ENCODE peak calls at places on chromosomes 5 and 9, in seven cellular contexts. Q is BJ; A is adrenal gland; I is bronchial epithelial cell; G is dorsolateral prefrontal cortex; Z is CD4-positive, CD25-positive, alpha-beta regulatory T cell; R is cardiac muscle cell. E is an unnamed sample. For H3K27me3, the result is how much of the 10 kb centered on the place peaks cover.

GRCh38 chr5:139422307-139422893 is 16.9 kb downstream of the DNAJC18 start:
- DNase-seq in Q (no peak), A (peak), I (peak), G (no peak), Z (peak), R (peak), E (peak)

GRCh38 chr5:22835630-22836029 is 17.5 kb downstream of the CDH12 start:
- DNase-seq in Q (no peak), A (no peak), I (peak), G (no peak), Z (no peak), R (no peak), E (no peak)

GRCh38 chr5:109558364-109558763 is 131.4 kb upstream of the MAN2A1 start:
- DNase-seq in Q (no peak), A (no peak), I (no peak), G (no peak), Z (no peak), R (no peak), E (no peak)

GRCh38 chr9:82553654-82554366 is 509.1 kb downstream of the RASEF start:
- DNase-seq in Q (no peak), A (no peak), I (peak), G (no peak), Z (no peak), R (no peak), E (no peak)

GRCh38 chr5:74736759-74737158 is 30.2 kb downstream of the GFM2 start:
- DNase-seq in Q (no peak), A (no peak), I (no peak), G (no peak), Z (no peak), R (no peak), E (no peak)

GRCh38 chr9:106697799-106698591 is 165.0 kb upstream of the ZNF462 start:
- DNase-seq in Q (peak), A (peak), I (peak), G (peak), Z (no peak), R (peak), E (no peak)

GRCh38 chr9:98913705-98914104 is 30.0 kb upstream of the COL15A1 start:
- DNase-seq in Q (no peak), A (no peak), I (no peak), G (no peak), Z (no peak), R (no peak), E (no peak)

GRCh38 chr5:146756546-146756945 is 122.0 kb downstream of the PPP2R2B start:
- DNase-seq in Q (no peak), A (no peak), I (no peak), G (no peak), Z (no peak), R (no peak), E (no peak)

GRCh38 chr5:130166839-130167490 is 262.7 kb downstream of the CHSY3 start:
- DNase-seq in Q (no peak), A (no peak), I (no peak), G (no peak), Z (no peak), R (no peak), E (no peak)

GRCh38 chr9:123771690-123772089 is 158.2 kb downstream of the DENND1A start:
- DNase-seq in Q (no peak), A (no peak), I (no peak), G (no peak), Z (no peak), R (no peak), E (no peak)

GRCh38 chr9:2727966-2728613 is 10.8 kb downstream of the KCNV2 start:
- DNase-seq in Q (peak), A (peak), I (peak), G (no peak), Z (peak), R (peak), E (no peak)

GRCh38 chr9:27194401-27195091 is 85.5 kb downstream of the TEK start:
- DNase-seq in Q (peak), A (no peak), I (peak), G (no peak), Z (no peak), R (peak), E (no peak)

GRCh38 chr9:99822596-99823391 is 1.1 kb downstream of the NR4A3 start:
- DNase-seq in Q (no peak), A (peak), I (no peak), G (no peak), Z (peak), R (peak), E (peak)

GRCh38 chr9:109409998-109410397 is 88.1 kb downstream of the PTPN3 start:
- DNase-seq in Q (no peak), A (no peak), I (no peak), G (no peak), Z (no peak), R (no peak), E (no peak)

GRCh38 chr9:859251-859650 is 17.8 kb downstream of the DMRT1 start:
- DNase-seq in Q (no peak), A (no peak), I (no peak), G (no peak), Z (no peak), R (no peak), E (no peak)

GRCh38 chr5:141715340-141715905 is 33.4 kb upstream of the ARAP3 start:
- DNase-seq in Q (no peak), A (no peak), I (no peak), G (no peak), Z (no peak), R (no peak), E (no peak)

GRCh38 chr5:73160239-73160671 is 12.7 kb upstream of the TMEM174 start:
- DNase-seq in Q (no peak), A (no peak), I (no peak), G (no peak), Z (peak), R (no peak), E (peak)

GRCh38 chr9:117403403-117403811 is 11.4 kb downstream of the ASTN2 start:
- DNase-seq in Q (no peak), A (no peak), I (no peak), G (peak), Z (no peak), R (no peak), E (no peak)

GRCh38 chr5:135182675-135183074 is 148.6 kb upstream of the PITX1 start:
- DNase-seq in Q (no peak), A (no peak), I (no peak), G (no peak), Z (no peak), R (no peak), E (no peak)

GRCh38 chr5:171450423-171451246 is 31.2 kb downstream of the FGF18 start:
- DNase-seq in Q (peak), A (peak), I (peak), G (no peak), Z (peak), R (peak), E (no peak)

GRCh38 chr5:40619406-40619805 is 60.3 kb upstream of the PTGER4 start:
- DNase-seq in Q (no peak), A (no peak), I (no peak), G (no peak), Z (no peak), R (no peak), E (no peak)

GRCh38 chr9:129052592-129052991 is 16.2 kb downstream of the MIGA2 start:
- DNase-seq in Q (no peak), A (peak), I (peak), G (no peak), Z (no peak), R (no peak), E (no peak)

GRCh38 chr5:123144096-123144495 is 55.1 kb downstream of the PRDM6 start:
- DNase-seq in Q (no peak), A (no peak), I (no peak), G (no peak), Z (no peak), R (no peak), E (no peak)

GRCh38 chr5:94345257-94345656 is 273.1 kb downstream of the KIAA0825 start:
- DNase-seq in Q (no peak), A (no peak), I (no peak), G (no peak), Z (no peak), R (no peak), E (no peak)

GRCh38 chr5:35789732-35790461 is 66.8 kb upstream of the IL7R start:
- DNase-seq in Q (no peak), A (no peak), I (no peak), G (no peak), Z (no peak), R (no peak), E (no peak)

GRCh38 chr5:61333351-61334223 is 1.5 kb downstream of the ZSWIM6 start:
- DNase-seq in Q (no peak), A (peak), I (no peak), G (no peak), Z (peak), R (peak), E (peak)

GRCh38 chr5:176817864-176818377 is 7.6 kb downstream of the UNC5A start:
- DNase-seq in Q (no peak), A (no peak), I (no peak), G (no peak), Z (peak), R (peak), E (no peak)

GRCh38 chr5:176818391-176819098 is 8.2 kb downstream of the UNC5A start:
- DNase-seq in Q (no peak), A (no peak), I (no peak), G (no peak), Z (peak), R (no peak), E (peak)

GRCh38 chr5:176817369-176817841 is 7.0 kb downstream of the UNC5A start:
- DNase-seq in Q (no peak), A (no peak), I (no peak), G (no peak), Z (no peak), R (no peak), E (no peak)

GRCh38 chr5:176816043-176816745 is 5.8 kb downstream of the UNC5A start:
- DNase-seq in Q (no peak), A (no peak), I (no peak), G (no peak), Z (no peak), R (no peak), E (no peak)

DNA sequence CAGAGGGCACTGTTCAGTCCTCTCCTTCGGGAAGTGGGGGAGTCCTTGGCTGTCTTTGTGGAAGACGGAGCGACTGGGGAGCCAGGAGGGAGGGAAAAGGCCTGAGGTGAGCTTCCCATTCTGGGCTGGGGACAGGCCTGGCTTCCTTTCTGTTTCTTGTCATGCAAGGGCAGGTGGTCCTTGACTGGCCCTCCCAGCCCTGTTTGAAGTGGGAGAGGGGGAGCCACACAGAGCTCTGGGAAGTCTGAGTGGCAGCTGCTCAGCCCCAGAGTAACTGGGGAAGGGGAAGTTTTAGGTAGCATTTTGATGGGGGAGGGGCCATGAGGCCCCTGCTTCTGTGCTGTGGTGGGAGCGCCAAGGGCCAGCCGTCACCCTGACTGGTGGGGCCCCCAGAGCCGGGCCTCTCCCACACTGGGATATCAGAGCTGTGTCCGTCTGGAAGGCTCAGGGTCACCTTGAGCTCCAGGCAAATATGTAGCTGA is 6.5 kb downstream of the UNC5A start:
- DNase-seq in Q (no peak), A (no peak), I (no peak), G (no peak), Z (no peak), R (no peak), E (no peak)
- H3K27me3 ChIP-seq in Q (under half), A (half or more), I (under half), G (under half), Z (under half), R (under half), E (half or more)

DNA sequence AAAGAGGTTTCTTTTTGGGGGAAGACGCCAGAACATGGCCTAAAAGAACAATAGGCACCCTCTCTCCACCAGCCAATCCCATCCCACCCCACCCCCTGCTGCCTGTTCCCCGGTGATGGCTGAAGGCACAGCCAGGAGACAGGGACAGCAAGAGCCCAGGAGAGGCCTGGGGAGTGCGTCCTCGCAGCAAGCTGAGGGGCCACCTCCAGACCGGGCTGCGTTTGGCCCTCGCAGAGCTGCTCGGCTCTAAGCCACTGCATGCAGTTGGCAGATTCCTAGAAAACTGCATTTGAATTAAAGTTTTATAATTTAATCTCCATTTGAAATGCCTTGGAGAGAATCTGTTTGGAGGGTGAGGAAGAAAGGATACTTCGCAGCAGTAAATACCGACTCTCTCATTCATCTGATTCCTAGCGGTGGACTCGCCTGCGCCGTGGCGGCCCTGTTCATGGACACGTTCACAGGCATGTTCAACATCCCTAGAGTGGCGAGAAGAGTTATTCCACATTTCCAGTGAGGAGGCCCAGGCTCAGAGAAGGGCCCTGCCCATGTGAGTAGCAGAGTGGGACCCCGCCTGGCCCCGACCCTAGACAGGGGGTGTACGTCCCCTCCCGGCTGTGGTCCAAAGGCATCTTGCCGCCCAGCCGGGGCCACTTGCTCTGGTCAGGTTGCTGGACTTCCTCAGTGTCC is 55.8 kb downstream of the TSPAN17 start:
- DNase-seq in Q (no peak), A (no peak), I (no peak), G (no peak), Z (no peak), R (no peak), E (no peak)
- H3K27me3 ChIP-seq in Q (under half), A (under half), I (under half), G (under half), Z (under half), R (under half), E (under half)

GRCh38 chr9:14349818-14350333 is 35.9 kb upstream of the NFIB start:
- DNase-seq in Q (no peak), A (no peak), I (no peak), G (no peak), Z (no peak), R (peak), E (no peak)

GRCh38 chr9:14349141-14349817 is 35.3 kb upstream of the NFIB start:
- DNase-seq in Q (no peak), A (no peak), I (no peak), G (no peak), Z (no peak), R (peak), E (no peak)

GRCh38 chr9:14350766-14351165 is 36.8 kb upstream of the NFIB start:
- DNase-seq in Q (no peak), A (no peak), I (no peak), G (no peak), Z (no peak), R (peak), E (no peak)

GRCh38 chr9:14352549-14352948 is 38.6 kb upstream of the NFIB start:
- DNase-seq in Q (no peak), A (no peak), I (no peak), G (no peak), Z (no peak), R (no peak), E (no peak)

DNA sequence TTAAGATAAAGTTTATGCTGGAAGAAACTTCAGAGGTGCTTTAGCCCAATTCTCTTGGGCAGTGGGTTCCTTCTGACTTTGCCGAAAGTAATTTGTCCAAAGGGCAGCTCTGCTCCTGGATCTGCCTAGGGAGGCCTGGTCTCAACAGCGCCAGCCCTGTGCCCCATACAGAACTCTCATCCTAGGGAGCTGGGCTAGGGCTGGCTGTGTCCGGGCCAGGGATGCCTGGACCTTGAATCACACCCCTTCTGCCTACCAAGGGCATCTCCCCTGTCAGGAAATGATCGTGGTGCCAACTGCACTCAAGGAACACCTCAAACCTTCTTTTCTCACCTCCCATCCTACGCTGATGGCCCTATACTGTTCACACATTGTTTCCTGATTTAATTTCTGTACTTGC is 37.3 kb upstream of the NFIB start:
- DNase-seq in Q (no peak), A (no peak), I (no peak), G (no peak), Z (no peak), R (no peak), E (no peak)
- H3K27me3 ChIP-seq in Q (half or more), A (under half), I (under half), G (under half), Z (under half), R (half or more), E (under half)

GRCh38 chr5:2797981-2798380 is 46.5 kb upstream of the IRX2 start:
- DNase-seq in Q (no peak), A (no peak), I (peak), G (no peak), Z (no peak), R (no peak), E (no peak)

GRCh38 chr5:2800035-2800434 is 48.6 kb upstream of the IRX2 start:
- DNase-seq in Q (no peak), A (no peak), I (no peak), G (no peak), Z (no peak), R (no peak), E (no peak)

GRCh38 chr5:2801602-2802525 is 50.4 kb upstream of the IRX2 start:
- DNase-seq in Q (no peak), A (no peak), I (no peak), G (no peak), Z (no peak), R (no peak), E (no peak)

GRCh38 chr5:2802693-2803365 is 51.4 kb upstream of the IRX2 start:
- DNase-seq in Q (no peak), A (no peak), I (no peak), G (no peak), Z (no peak), R (no peak), E (no peak)

GRCh38 chr5:2797160-2797559 is 45.7 kb upstream of the IRX2 start:
- DNase-seq in Q (no peak), A (no peak), I (no peak), G (no peak), Z (no peak), R (no peak), E (no peak)
- H3K27me3 ChIP-seq in Q (under half), A (under half), I (under half), G (under half), Z (under half), R (under half), E (under half)

GRCh38 chr9:77021928-77022782 is 2.7 kb downstream of the FOXB2 start:
- DNase-seq in Q (no peak), A (no peak), I (no peak), G (no peak), Z (no peak), R (no peak), E (no peak)

GRCh38 chr9:77019810-77020437 is 469 bp downstream of the FOXB2 start:
- DNase-seq in Q (no peak), A (no peak), I (no peak), G (no peak), Z (no peak), R (no peak), E (no peak)

GRCh38 chr9:77021289-77021927 is 2.0 kb downstream of the FOXB2 start:
- DNase-seq in Q (no peak), A (no peak), I (no peak), G (no peak), Z (no peak), R (no peak), E (no peak)

GRCh38 chr9:77019010-77019809 is at the start of gene FOXB2:
- DNase-seq in Q (no peak), A (no peak), I (no peak), G (no peak), Z (no peak), R (no peak), E (no peak)

GRCh38 chr9:77020438-77021264 is 1.2 kb downstream of the FOXB2 start:
- DNase-seq in Q (no peak), A (no peak), I (no peak), G (no peak), Z (no peak), R (no peak), E (no peak)
- H3K27me3 ChIP-seq in Q (half or more), A (half or more), I (half or more), G (under half), Z (under half), R (half or more), E (under half)

GRCh38 chr9:137143459-137143858 is 4.5 kb downstream of the GRIN1 start:
- DNase-seq in Q (no peak), A (no peak), I (no peak), G (no peak), Z (no peak), R (no peak), E (no peak)
- H3K27me3 ChIP-seq in Q (under half), A (half or more), I (under half), G (under half), Z (under half), R (half or more), E (under half)

GRCh38 chr9:91845839-91846238 is 104.2 kb downstream of the ROR2 start:
- DNase-seq in Q (no peak), A (no peak), I (no peak), G (no peak), Z (no peak), R (no peak), E (no peak)
- H3K27me3 ChIP-seq in Q (under half), A (under half), I (under half), G (under half), Z (under half), R (under half), E (under half)

GRCh38 chr9:90132866-90133265 is 509.8 kb downstream of the DIRAS2 start:
- DNase-seq in Q (no peak), A (no peak), I (no peak), G (no peak), Z (no peak), R (no peak), E (no peak)
- H3K27me3 ChIP-seq in Q (under half), A (under half), I (under half), G (under half), Z (under half), R (under half), E (under half)

E was measured in CD8-positive, alpha-beta memory T cell.